ENCODE peak calls at places on chromosomes 7 and 10, in six cellular contexts. Q is A549, A is K562, E is GM12878, D is HepG2, S is endothelial cell of umbilical vein. U is an unnamed sample.

GRCh38 chr10:67861750-67862460 is 22.6 kb upstream of the SIRT1 start:
- DNase-seq in Q (no peak), A (no peak), E (no peak), D (no peak), S (no peak), U (no peak)

GRCh38 chr10:78920011-78920410 is 148.8 kb upstream of the ZMIZ1 start:
- DNase-seq in Q (no peak), A (no peak), E (no peak), D (no peak), S (no peak), U (no peak)

GRCh38 chr10:125201108-125201524 is 40.8 kb upstream of the CTBP2 start:
- DNase-seq in Q (peak; percentile 19), A (no peak), E (peak; percentile 17), D (no peak), S (no peak), U (peak; percentile 23)

GRCh38 chr7:79199961-79200360 is 253.5 kb downstream of the MAGI2 start:
- DNase-seq in Q (no peak), A (no peak), E (no peak), D (no peak), S (no peak), U (no peak)

GRCh38 chr7:36084485-36085091 is 68.5 kb upstream of the EEPD1 start:
- DNase-seq in Q (peak; percentile 72), A (peak; percentile 42), E (no peak), D (peak; percentile 65), S (no peak), U (peak; percentile 19)

GRCh38 chr10:132223156-132223590 is 36.4 kb downstream of the DPYSL4 start:
- DNase-seq in Q (peak; percentile 85), A (peak; percentile 74), E (peak; percentile 8), D (peak; percentile 75), S (peak; percentile 79), U (peak; percentile 93)

GRCh38 chr7:116528008-116528789 is 3.4 kb downstream of the CAV1 start:
- DNase-seq in Q (peak; percentile 64), A (no peak), E (no peak), D (no peak), S (peak; percentile 92), U (no peak)

GRCh38 chr7:1695800-1696454 is 25.9 kb downstream of the ELFN1 start:
- DNase-seq in Q (no peak), A (peak; percentile 1), E (no peak), D (no peak), S (no peak), U (no peak)

DNA sequence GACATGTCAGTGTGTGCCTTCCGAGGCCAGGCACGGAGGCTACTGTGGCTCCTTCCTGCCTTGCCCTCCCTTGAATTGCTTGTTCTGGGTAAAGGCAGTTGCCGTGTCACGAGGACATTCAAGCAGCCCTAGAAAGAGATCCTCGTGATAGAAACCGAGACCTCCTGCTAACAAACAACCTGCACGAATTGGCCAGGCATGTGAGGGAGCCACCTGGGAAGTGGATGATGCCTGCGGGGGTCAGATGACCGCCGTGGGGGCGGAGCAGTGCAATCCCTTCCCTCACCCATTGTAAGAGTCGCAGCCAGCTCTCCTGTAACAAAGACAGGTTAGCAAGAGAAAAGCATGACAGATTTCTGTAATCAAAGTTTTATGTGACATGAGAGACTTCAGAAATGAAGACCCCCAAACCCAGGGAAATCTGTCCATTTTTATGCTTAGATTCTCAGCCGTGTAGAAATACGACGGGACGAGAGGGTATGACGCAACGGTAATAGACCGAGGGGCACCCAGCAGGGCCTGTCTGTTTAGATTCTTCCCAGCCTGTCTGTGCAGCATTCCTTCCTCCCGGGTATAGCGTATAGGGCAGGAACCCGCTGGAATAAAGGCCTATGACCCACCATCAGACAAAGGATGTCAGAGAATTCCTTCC is 241.7 kb downstream of the GATA3 start:
- DNase-seq in Q (no peak), A (no peak), E (no peak), D (no peak), S (no peak), U (no peak)
- TF ChIP-seq MAX in Q (no peak), A (no peak), E (no peak), D (no peak), S (no peak), U (no peak)

GRCh38 chr7:102398543-102398942 is 2.4 kb downstream of the PRKRIP1 start:
- DNase-seq in Q (no peak), A (no peak), E (no peak), D (no peak), S (no peak), U (no peak)

GRCh38 chr7:102395620-102395957 is 574 bp upstream of the PRKRIP1 start:
- DNase-seq in Q (no peak), A (no peak), E (no peak), D (no peak), S (no peak), U (peak; percentile 27)

GRCh38 chr7:102396710-102397019 is 502 bp downstream of the PRKRIP1 start:
- DNase-seq in Q (no peak), A (no peak), E (no peak), D (no peak), S (no peak), U (no peak)

GRCh38 chr7:102393467-102393866 is 2.7 kb upstream of the PRKRIP1 start:
- DNase-seq in Q (no peak), A (no peak), E (no peak), D (no peak), S (no peak), U (no peak)

GRCh38 chr7:102395958-102396709 is at the start of gene PRKRIP1:
- DNase-seq in Q (peak; percentile 92), A (peak; percentile 87), E (peak; percentile 96), D (peak; percentile 81), S (peak; percentile 92), U (peak; percentile 93)
- H3K4me3 ChIP-seq in Q (peak within 1 kb of the TSS; percentile 88), A (peak within 1 kb of the TSS; percentile 83), E (peak within 1 kb of the TSS; percentile 97), D (peak within 1 kb of the TSS; percentile 90), S (peak within 1 kb of the TSS; percentile 91), U (peak within 1 kb of the TSS; percentile 100)

DNA sequence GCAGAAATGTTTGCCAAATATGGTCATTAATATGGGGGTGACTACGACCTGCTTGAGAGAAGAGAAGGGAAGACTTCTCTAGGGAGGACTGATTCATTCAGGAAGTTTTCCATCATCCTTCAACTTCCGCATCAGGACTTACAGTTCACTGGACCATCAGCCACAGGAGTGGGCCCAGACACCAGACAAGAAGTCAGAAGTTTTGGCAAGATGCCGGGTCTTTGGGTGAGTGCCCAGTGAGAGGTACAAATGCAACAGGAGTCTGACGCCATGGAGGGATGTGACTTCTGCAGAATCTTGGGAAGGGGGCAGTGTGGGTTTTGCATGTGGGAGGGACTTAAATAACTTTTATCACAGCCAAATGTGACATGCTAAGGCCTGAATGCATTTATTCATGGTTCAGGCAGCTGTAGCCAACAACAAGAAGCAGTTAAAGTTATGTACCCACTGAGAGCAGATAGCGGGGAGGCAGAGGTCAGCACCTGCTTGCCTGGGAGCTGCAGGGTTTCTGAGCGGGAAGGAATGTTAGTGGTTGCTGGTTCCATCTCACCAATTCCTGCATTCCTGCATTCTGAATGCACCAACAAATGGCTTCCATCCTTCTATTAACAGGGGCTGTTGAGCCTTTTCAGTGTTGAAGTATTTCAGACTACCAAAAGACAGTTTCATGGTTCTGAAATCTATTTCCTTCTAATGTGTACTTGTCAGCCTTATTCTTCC is 375.2 kb downstream of the PAXIP1 start:
- DNase-seq in Q (no peak), A (no peak), E (no peak), D (no peak), S (no peak), U (no peak)
- TF ChIP-seq MYC in Q (no peak), A (no peak), E (no peak), D (no peak), S (no peak), U (no peak)

GRCh38 chr10:25080880-25081581 is 64.6 kb downstream of the THNSL1 start:
- DNase-seq in Q (peak; percentile 86), A (peak; percentile 83), E (peak; percentile 30), D (peak; percentile 88), S (peak; percentile 93), U (peak; percentile 60)
- TF ChIP-seq MAX in Q (no peak), A (no peak), E (no peak), D (no peak), S (no peak), U (no peak)

GRCh38 chr10:24350111-24350921 is 141.4 kb downstream of the KIAA1217 start:
- DNase-seq in Q (no peak), A (no peak), E (no peak), D (no peak), S (no peak), U (no peak)
- H3K4me3 ChIP-seq in Q (no peak overlapping the region), A (no peak overlapping the region), E (no peak overlapping the region), D (no peak overlapping the region), S (no peak overlapping the region), U (no peak overlapping the region)

GRCh38 chr10:71319042-71319799 is at the start of gene SLC29A3:
- DNase-seq in Q (peak; percentile 83), A (peak; percentile 92), E (no peak), D (peak; percentile 71), S (peak; percentile 83), U (peak; percentile 93)

GRCh38 chr10:71314028-71314693 is 4.9 kb upstream of the SLC29A3 start:
- DNase-seq in Q (peak; percentile 55), A (peak; percentile 89), E (no peak), D (no peak), S (peak; percentile 28), U (peak; percentile 66)

GRCh38 chr10:71314694-71315225 is 4.3 kb upstream of the SLC29A3 start:
- DNase-seq in Q (no peak), A (no peak), E (no peak), D (no peak), S (no peak), U (no peak)

GRCh38 chr10:71316786-71317160 is 2.3 kb upstream of the SLC29A3 start:
- DNase-seq in Q (no peak), A (no peak), E (no peak), D (no peak), S (no peak), U (peak; percentile 17)

DNA sequence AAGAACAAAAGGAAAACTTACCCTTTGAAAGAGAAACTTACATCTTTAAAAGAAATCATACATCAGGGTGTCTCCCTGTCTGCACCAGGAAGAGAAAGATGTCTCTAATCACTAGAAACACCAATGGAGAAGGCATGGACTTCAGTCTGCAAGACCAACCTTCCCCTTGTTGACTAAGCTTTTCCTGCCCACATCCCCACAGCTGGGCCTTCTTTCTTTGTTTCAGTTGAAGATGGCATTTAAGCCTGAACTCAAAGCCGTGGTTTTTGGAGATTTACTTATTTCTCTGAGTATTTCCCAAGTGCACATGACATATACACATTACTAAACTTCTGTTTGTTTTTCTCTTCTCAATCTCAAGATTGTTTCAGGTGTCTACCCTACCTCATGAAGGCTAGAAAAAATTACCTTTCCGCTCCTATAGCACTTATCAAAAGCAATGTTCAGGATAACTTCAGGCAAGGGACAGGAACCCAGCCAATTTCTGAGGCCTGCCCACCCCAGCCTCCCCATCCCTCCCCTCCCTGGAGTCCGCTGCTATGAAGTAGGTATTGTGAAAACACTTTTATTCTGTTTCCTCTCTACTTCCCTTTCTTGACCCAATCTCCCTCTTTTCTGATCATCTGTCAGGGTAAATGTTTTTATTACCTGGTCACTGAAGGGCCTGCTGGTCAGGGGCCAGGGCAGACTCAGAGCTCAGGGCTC is 2.8 kb upstream of the SLC29A3 start:
- DNase-seq in Q (no peak), A (no peak), E (no peak), D (no peak), S (peak; percentile 16), U (peak; percentile 49)
- TF ChIP-seq MYC in Q (no peak), A (no peak), E (no peak), D (no peak), S (no peak), U (no peak)